ENCODE peak calls at places on chromosomes 12 and 14, in ten cellular contexts. L is DND-41; Y is sciatic nerve; X is RPMI7951; C is fibroblast of the aortic adventitia; M is Karpas-422; U is activated CD4-positive, alpha-beta T cell treated with anti-CD3 and anti-CD28 coated beads, Interleukin-2, amount 50 U/mL, for 1 hour; B is anterior cingulate cortex; Z is lower leg skin; S is cardiac fibroblast. T is an unnamed sample.

GRCh38 chr12:122917508-122918227 is 21.7 kb upstream of the VPS37B start:
- DNase-seq in L (no peak), Y (no peak), X (peak), C (peak), M (no peak), U (no peak), B (no peak), Z (no peak), S (peak), T (no peak)

GRCh38 chr12:10012630-10013330 is 2.4 kb downstream of the CLEC12B start:
- DNase-seq in L (no peak), Y (no peak), X (peak), C (no peak), M (no peak), U (no peak), B (peak), Z (no peak), S (no peak), T (no peak)

GRCh38 chr12:113322353-113322752 is 12.6 kb downstream of the SLC8B1 start:
- DNase-seq in L (no peak), Y (no peak), X (peak), C (peak), M (no peak), U (no peak), B (no peak), Z (no peak), S (peak), T (no peak)

GRCh38 chr12:6987956-6988573 is 17.4 kb downstream of the EMG1 start:
- DNase-seq in L (no peak), Y (no peak), X (no peak), C (no peak), M (no peak), U (no peak), B (no peak), Z (no peak), S (no peak), T (no peak)

GRCh38 chr12:53004178-53004577 is 2.1 kb upstream of the EIF4B start:
- DNase-seq in L (no peak), Y (no peak), X (peak), C (no peak), M (peak), U (no peak), B (no peak), Z (no peak), S (peak), T (no peak)

GRCh38 chr14:34710744-34711143 is 3.6 kb downstream of the CFL2 start:
- DNase-seq in L (no peak), Y (no peak), X (no peak), C (peak), M (no peak), U (no peak), B (no peak), Z (no peak), S (peak), T (no peak)

GRCh38 chr12:124752437-124753229 is 111.0 kb downstream of the SCARB1 start:
- DNase-seq in L (no peak), Y (no peak), X (peak), C (peak), M (peak), U (no peak), B (no peak), Z (no peak), S (peak), T (no peak)

GRCh38 chr12:65818454-65819382 is 5.6 kb upstream of the HMGA2 start:
- DNase-seq in L (no peak), Y (no peak), X (peak), C (no peak), M (no peak), U (no peak), B (no peak), Z (no peak), S (no peak), T (no peak)

GRCh38 chr12:113359133-113359938 is 949 bp downstream of the PLBD2 start:
- DNase-seq in L (no peak), Y (peak), X (peak), C (peak), M (peak), U (no peak), B (peak), Z (peak), S (peak), T (no peak)

T was measured in B cell.